ENCODE peak calls at places on chromosomes 11 and 22, in ten cellular contexts. V is tibial artery, D is T-cell, R is left colon, A is posterior cingulate gyrus, M is germinal center, U is MCF 10A, Y is GDM1, E is GM10248, J is hippocampal formation. L is an unnamed sample.

GRCh38 chr22:46775789-46776485 is 13.5 kb downstream of the TBC1D22A start:
- DNase-seq in V (peak; percentile 46), D (no peak), R (no peak), A (no peak), M (no peak), U (no peak), Y (no peak), E (no peak), J (no peak), L (no peak)

GRCh38 chr11:117597083-117597482 is 199.9 kb downstream of the DSCAML1 start:
- DNase-seq in V (peak; percentile 42), D (peak; percentile 18), R (peak; percentile 55), A (no peak), M (no peak), U (peak; percentile 54), Y (peak; percentile 12), E (peak; percentile 48), J (no peak), L (no peak)

GRCh38 chr11:41044747-41045146 is 414.7 kb downstream of the LRRC4C start:
- DNase-seq in V (no peak), D (no peak), R (no peak), A (no peak), M (no peak), U (no peak), Y (no peak), E (no peak), J (no peak), L (no peak)

GRCh38 chr11:117820071-117820470 is 4.5 kb downstream of the FXYD2 start:
- DNase-seq in V (no peak), D (no peak), R (peak; percentile 64), A (no peak), M (no peak), U (no peak), Y (peak; percentile 24), E (no peak), J (no peak), L (no peak)

GRCh38 chr11:125214466-125215204 is 50.1 kb downstream of the PKNOX2 start:
- DNase-seq in V (no peak), D (no peak), R (no peak), A (no peak), M (no peak), U (no peak), Y (no peak), E (no peak), J (no peak), L (no peak)

GRCh38 chr11:57742087-57742452 is 779 bp downstream of the SELENOH start:
- DNase-seq in V (no peak), D (no peak), R (peak; percentile 26), A (no peak), M (no peak), U (no peak), Y (no peak), E (no peak), J (no peak), L (no peak)

GRCh38 chr11:77379917-77380316 is 78.4 kb upstream of the GDPD4 start:
- DNase-seq in V (no peak), D (no peak), R (no peak), A (no peak), M (no peak), U (no peak), Y (no peak), E (no peak), J (no peak), L (no peak)

GRCh38 chr11:77665240-77665965 is 27.8 kb upstream of the CLNS1A start:
- DNase-seq in V (no peak), D (no peak), R (no peak), A (no peak), M (no peak), U (no peak), Y (no peak), E (no peak), J (no peak), L (no peak)

GRCh38 chr11:69385832-69386415 is 92.0 kb downstream of the MYEOV start:
- DNase-seq in V (peak; percentile 54), D (no peak), R (no peak), A (no peak), M (no peak), U (no peak), Y (no peak), E (no peak), J (no peak), L (no peak)

GRCh38 chr11:3001496-3001895 is 9.4 kb upstream of the NAP1L4 start:
- DNase-seq in V (peak; percentile 82), D (no peak), R (no peak), A (peak; percentile 71), M (no peak), U (no peak), Y (no peak), E (no peak), J (peak; percentile 83), L (no peak)

GRCh38 chr11:86940122-86940777 is 14.9 kb downstream of the FZD4 start:
- DNase-seq in V (peak; percentile 80), D (no peak), R (no peak), A (no peak), M (no peak), U (no peak), Y (no peak), E (no peak), J (no peak), L (no peak)

GRCh38 chr11:109914809-109915653 is 178.2 kb upstream of the ZC3H12C start:
- DNase-seq in V (no peak), D (no peak), R (no peak), A (no peak), M (no peak), U (peak; percentile 75), Y (no peak), E (no peak), J (no peak), L (no peak)

GRCh38 chr11:72831521-72832300 is 17.5 kb downstream of the ATG16L2 start:
- DNase-seq in V (peak; percentile 94), D (peak; percentile 25), R (peak; percentile 84), A (peak; percentile 85), M (peak; percentile 35), U (peak; percentile 82), Y (peak; percentile 62), E (no peak), J (peak; percentile 86), L (no peak)

GRCh38 chr22:20953342-20953608 is 13.8 kb upstream of the AIFM3 start:
- DNase-seq in V (no peak), D (no peak), R (no peak), A (no peak), M (no peak), U (no peak), Y (no peak), E (no peak), J (no peak), L (no peak)

GRCh38 chr11:8533332-8533731 is 60.7 kb downstream of the STK33 start:
- DNase-seq in V (no peak), D (no peak), R (no peak), A (no peak), M (peak; percentile 25), U (peak; percentile 48), Y (no peak), E (peak; percentile 43), J (no peak), L (no peak)

GRCh38 chr11:9982127-9982795 is 311.8 kb downstream of the SBF2 start:
- DNase-seq in V (no peak), D (no peak), R (no peak), A (no peak), M (no peak), U (peak; percentile 51), Y (no peak), E (no peak), J (peak; percentile 7), L (no peak)

GRCh38 chr11:18578975-18579598 is 9.4 kb downstream of the UEVLD start:
- DNase-seq in V (no peak), D (no peak), R (peak; percentile 62), A (no peak), M (no peak), U (no peak), Y (no peak), E (peak; percentile 46), J (no peak), L (no peak)

GRCh38 chr22:24707477-24707816 is 67.1 kb downstream of the PIWIL3 start:
- DNase-seq in V (no peak), D (no peak), R (peak; percentile 35), A (no peak), M (no peak), U (no peak), Y (no peak), E (no peak), J (no peak), L (no peak)

L was measured in HS-5.